ENCODE peak calls at places on chromosome 6, in four cellular contexts. J is AG09319; R is nucleus accumbens; W is stimulated activated naive CD8-positive, alpha-beta T cell treated with anti-CD3 and anti-CD28 coated beads, Interleukin-15, Interleukin-2, amounts not matched to agents 100 U/mL and 50 U/mL, for 24 hours. M is an unnamed sample.

GRCh38 chr6:106540907-106541306 is 88.4 kb downstream of the RTN4IP1 start:
- DNase-seq in R (no peak), J (no peak), W (no peak), M (no peak)

GRCh38 chr6:143451531-143451930 is 926 bp downstream of the PEX3 start:
- DNase-seq in J (no peak), R (no peak), W (no peak), M (no peak)

GRCh38 chr6:40907198-40907701 is 131.8 kb downstream of the UNC5CL start:
- DNase-seq in R (no peak), J (no peak), W (no peak), M (no peak)

GRCh38 chr6:43262780-43263313 is 19.6 kb downstream of the TTBK1 start:
- DNase-seq in J (no peak), R (no peak), W (no peak), M (no peak)

GRCh38 chr6:17224056-17224455 is 57.1 kb upstream of the RBM24 start:
- DNase-seq in W (no peak), J (no peak), R (no peak), M (no peak)

GRCh38 chr6:22904413-22904812 is 335.0 kb downstream of the HDGFL1 start:
- DNase-seq in R (no peak), W (no peak), J (no peak), M (no peak)

GRCh38 chr6:38141045-38141444 is 321.5 kb downstream of the ZFAND3 start:
- DNase-seq in J (no peak), R (no peak), W (no peak), M (no peak)

GRCh38 chr6:36626636-36627035 is 32.5 kb downstream of the SRSF3 start:
- DNase-seq in W (no peak), R (no peak), J (no peak), M (no peak)

GRCh38 chr6:3418521-3419060 is 38.3 kb downstream of the SLC22A23 start:
- DNase-seq in J (no peak), W (no peak), R (no peak), M (no peak)

GRCh38 chr6:98974309-98974708 is 26.6 kb upstream of the FBXL4 start:
- DNase-seq in W (no peak), J (no peak), R (no peak), M (no peak)

GRCh38 chr6:124999105-124999764 is 37.0 kb downstream of the RNF217 start:
- DNase-seq in R (no peak), W (no peak), J (no peak), M (no peak)

GRCh38 chr6:43838276-43839036 is 68.4 kb downstream of the VEGFA start:
- DNase-seq in R (no peak), W (no peak), J (peak), M (no peak)

GRCh38 chr6:52994789-52995078 is 350 bp downstream of the GSTA4 start:
- DNase-seq in J (no peak), R (no peak), W (peak), M (no peak)